ENCODE peak calls at places on chromosomes 2 and 18, in six cellular contexts. One of them, this sample, is unnamed.

GRCh38 chr2:2689313-2689712 is 358.2 kb upstream of the MYT1L start:
- DNase-seq in WTC11: no peak
- DNase-seq in lower lobe of right lung: no peak
- DNase-seq in PC-9: no peak
- DNase-seq in endothelial cell: no peak
- DNase-seq in psoas muscle: no peak
- DNase-seq in this sample: no peak

GRCh38 chr2:113937501-113937900 is 47.6 kb downstream of the ACTR3 start:
- DNase-seq in psoas muscle: no peak
- DNase-seq in endothelial cell: no peak
- DNase-seq in lower lobe of right lung: no peak
- DNase-seq in WTC11: no peak
- DNase-seq in PC-9: no peak
- DNase-seq in this sample: no peak

GRCh38 chr2:96205238-96205637 is 3.4 kb downstream of the STARD7 start:
- DNase-seq in endothelial cell: no peak
- DNase-seq in psoas muscle: no peak
- DNase-seq in WTC11: no peak
- DNase-seq in PC-9: peak
- DNase-seq in lower lobe of right lung: no peak
- DNase-seq in this sample: no peak

GRCh38 chr18:37429768-37430167 is 135.8 kb downstream of the CELF4 start:
- DNase-seq in PC-9: no peak
- DNase-seq in psoas muscle: no peak
- DNase-seq in endothelial cell: no peak
- DNase-seq in lower lobe of right lung: no peak
- DNase-seq in WTC11: no peak
- DNase-seq in this sample: no peak

GRCh38 chr2:234427081-234428058 is 69.5 kb downstream of the ARL4C start:
- DNase-seq in psoas muscle: no peak
- DNase-seq in lower lobe of right lung: no peak
- DNase-seq in WTC11: peak
- DNase-seq in PC-9: peak
- DNase-seq in endothelial cell: peak
- DNase-seq in this sample: no peak

GRCh38 chr2:54942373-54942772 is 107.9 kb downstream of the RTN4 start:
- DNase-seq in PC-9: no peak
- DNase-seq in lower lobe of right lung: no peak
- DNase-seq in psoas muscle: no peak
- DNase-seq in endothelial cell: no peak
- DNase-seq in WTC11: no peak
- DNase-seq in this sample: no peak

GRCh38 chr2:25867389-25868003 is 10.8 kb downstream of the ASXL2 start:
- DNase-seq in psoas muscle: no peak
- DNase-seq in PC-9: no peak
- DNase-seq in endothelial cell: no peak
- DNase-seq in lower lobe of right lung: no peak
- DNase-seq in WTC11: no peak
- DNase-seq in this sample: no peak

GRCh38 chr2:198073253-198073652 is 268.9 kb downstream of the PLCL1 start:
- DNase-seq in psoas muscle: no peak
- DNase-seq in PC-9: no peak
- DNase-seq in lower lobe of right lung: no peak
- DNase-seq in endothelial cell: no peak
- DNase-seq in WTC11: no peak
- DNase-seq in this sample: no peak

GRCh38 chr2:67880291-67880761 is 182.5 kb downstream of the C1D start:
- DNase-seq in PC-9: no peak
- DNase-seq in lower lobe of right lung: no peak
- DNase-seq in psoas muscle: no peak
- DNase-seq in endothelial cell: no peak
- DNase-seq in WTC11: no peak
- DNase-seq in this sample: no peak

DNA sequence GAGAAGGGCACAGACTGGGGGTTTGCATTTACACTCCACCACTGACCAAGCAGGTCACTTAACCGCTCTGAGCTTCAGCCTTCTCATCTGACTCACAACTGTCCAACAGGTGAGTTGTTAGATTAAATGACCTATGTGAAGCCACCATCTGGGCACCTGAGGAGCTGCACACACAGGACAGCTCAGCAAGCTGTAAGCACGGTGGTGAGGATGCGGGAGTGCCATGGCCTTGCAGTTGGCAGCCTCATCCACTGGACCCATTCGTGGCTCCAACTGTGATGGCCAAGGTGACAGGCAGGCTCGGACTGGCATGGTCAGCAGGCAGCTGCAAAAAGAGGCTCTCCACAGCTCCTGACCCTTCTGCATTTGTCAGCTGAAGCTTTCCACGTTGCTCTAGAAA is 23.3 kb upstream of the AMMECR1L start:
- DNase-seq in endothelial cell: no peak
- DNase-seq in psoas muscle: no peak
- DNase-seq in PC-9: peak
- DNase-seq in lower lobe of right lung: no peak
- DNase-seq in WTC11: no peak
- DNase-seq in this sample: no peak
- TF ChIP-seq CTCF in endothelial cell: no peak
- TF ChIP-seq CTCF in psoas muscle: no peak
- TF ChIP-seq CTCF in PC-9: peak
- TF ChIP-seq CTCF in lower lobe of right lung: no peak
- TF ChIP-seq CTCF in WTC11: no peak
- TF ChIP-seq CTCF in this sample: no peak

GRCh38 chr2:232896700-232897385 is 26.8 kb downstream of the SNORC start:
- DNase-seq in endothelial cell: no peak
- DNase-seq in psoas muscle: no peak
- DNase-seq in WTC11: no peak
- DNase-seq in lower lobe of right lung: no peak
- DNase-seq in PC-9: no peak
- DNase-seq in this sample: no peak
- TF ChIP-seq CTCF in endothelial cell: no peak
- TF ChIP-seq CTCF in psoas muscle: no peak
- TF ChIP-seq CTCF in WTC11: no peak
- TF ChIP-seq CTCF in lower lobe of right lung: no peak
- TF ChIP-seq CTCF in PC-9: no peak
- TF ChIP-seq CTCF in this sample: no peak

GRCh38 chr2:172564376-172564775 is 8.5 kb downstream of the PDK1 start:
- DNase-seq in WTC11: no peak
- DNase-seq in PC-9: no peak
- DNase-seq in lower lobe of right lung: no peak
- DNase-seq in psoas muscle: no peak
- DNase-seq in endothelial cell: no peak
- DNase-seq in this sample: no peak

GRCh38 chr2:172558372-172558771 is 2.5 kb downstream of the PDK1 start:
- DNase-seq in endothelial cell: no peak
- DNase-seq in lower lobe of right lung: no peak
- DNase-seq in PC-9: no peak
- DNase-seq in WTC11: no peak
- DNase-seq in psoas muscle: no peak
- DNase-seq in this sample: no peak

GRCh38 chr2:172560721-172561120 is 4.8 kb downstream of the PDK1 start:
- DNase-seq in PC-9: no peak
- DNase-seq in endothelial cell: no peak
- DNase-seq in psoas muscle: no peak
- DNase-seq in lower lobe of right lung: no peak
- DNase-seq in WTC11: no peak
- DNase-seq in this sample: no peak

GRCh38 chr2:172562298-172562697 is 6.4 kb downstream of the PDK1 start:
- DNase-seq in lower lobe of right lung: no peak
- DNase-seq in WTC11: no peak
- DNase-seq in endothelial cell: no peak
- DNase-seq in PC-9: no peak
- DNase-seq in psoas muscle: no peak
- DNase-seq in this sample: no peak

GRCh38 chr2:172561270-172561669 is 5.4 kb downstream of the PDK1 start:
- DNase-seq in endothelial cell: no peak
- DNase-seq in psoas muscle: no peak
- DNase-seq in PC-9: no peak
- DNase-seq in lower lobe of right lung: no peak
- DNase-seq in WTC11: no peak
- DNase-seq in this sample: no peak
- TF ChIP-seq CTCF in endothelial cell: no peak
- TF ChIP-seq CTCF in psoas muscle: no peak
- TF ChIP-seq CTCF in PC-9: no peak
- TF ChIP-seq CTCF in lower lobe of right lung: no peak
- TF ChIP-seq CTCF in WTC11: no peak
- TF ChIP-seq CTCF in this sample: no peak

GRCh38 chr2:130349174-130349573 is 6.5 kb downstream of the IMP4 start:
- DNase-seq in psoas muscle: no peak
- DNase-seq in endothelial cell: no peak
- DNase-seq in WTC11: no peak
- DNase-seq in lower lobe of right lung: no peak
- DNase-seq in PC-9: no peak
- DNase-seq in this sample: no peak

GRCh38 chr2:130352229-130352628 is 3.6 kb upstream of the PTPN18 start:
- DNase-seq in WTC11: no peak
- DNase-seq in psoas muscle: no peak
- DNase-seq in endothelial cell: no peak
- DNase-seq in PC-9: no peak
- DNase-seq in lower lobe of right lung: no peak
- DNase-seq in this sample: no peak

GRCh38 chr2:130353291-130354134 is 2.3 kb upstream of the PTPN18 start:
- DNase-seq in WTC11: no peak
- DNase-seq in endothelial cell: no peak
- DNase-seq in PC-9: no peak
- DNase-seq in psoas muscle: no peak
- DNase-seq in lower lobe of right lung: no peak
- DNase-seq in this sample: peak

GRCh38 chr2:130354135-130354420 is 1.8 kb upstream of the PTPN18 start:
- DNase-seq in lower lobe of right lung: no peak
- DNase-seq in WTC11: no peak
- DNase-seq in PC-9: no peak
- DNase-seq in psoas muscle: no peak
- DNase-seq in endothelial cell: no peak
- DNase-seq in this sample: no peak

GRCh38 chr2:130351495-130352125 is 4.2 kb upstream of the PTPN18 start:
- DNase-seq in lower lobe of right lung: no peak
- DNase-seq in WTC11: no peak
- DNase-seq in endothelial cell: no peak
- DNase-seq in PC-9: no peak
- DNase-seq in psoas muscle: no peak
- DNase-seq in this sample: peak
- TF ChIP-seq CTCF in lower lobe of right lung: no peak
- TF ChIP-seq CTCF in WTC11: no peak
- TF ChIP-seq CTCF in endothelial cell: no peak
- TF ChIP-seq CTCF in PC-9: no peak
- TF ChIP-seq CTCF in psoas muscle: no peak
- TF ChIP-seq CTCF in this sample: peak

GRCh38 chr2:205566556-205567061 is 115.7 kb upstream of the NRP2 start:
- DNase-seq in endothelial cell: no peak
- DNase-seq in WTC11: no peak
- DNase-seq in PC-9: no peak
- DNase-seq in lower lobe of right lung: no peak
- DNase-seq in psoas muscle: no peak
- DNase-seq in this sample: no peak

GRCh38 chr2:205563646-205564045 is 118.7 kb upstream of the NRP2 start:
- DNase-seq in endothelial cell: peak
- DNase-seq in lower lobe of right lung: peak
- DNase-seq in WTC11: peak
- DNase-seq in psoas muscle: no peak
- DNase-seq in PC-9: no peak
- DNase-seq in this sample: peak

GRCh38 chr2:205568620-205569019 is 113.7 kb upstream of the NRP2 start:
- DNase-seq in psoas muscle: no peak
- DNase-seq in WTC11: no peak
- DNase-seq in PC-9: peak
- DNase-seq in lower lobe of right lung: no peak
- DNase-seq in endothelial cell: no peak
- DNase-seq in this sample: no peak

GRCh38 chr2:205570641-205571040 is 111.7 kb upstream of the NRP2 start:
- DNase-seq in PC-9: no peak
- DNase-seq in endothelial cell: no peak
- DNase-seq in lower lobe of right lung: no peak
- DNase-seq in psoas muscle: no peak
- DNase-seq in WTC11: no peak
- DNase-seq in this sample: no peak

GRCh38 chr2:205564761-205565160 is 117.5 kb upstream of the NRP2 start:
- DNase-seq in lower lobe of right lung: no peak
- DNase-seq in psoas muscle: no peak
- DNase-seq in endothelial cell: no peak
- DNase-seq in WTC11: no peak
- DNase-seq in PC-9: no peak
- DNase-seq in this sample: no peak
- TF ChIP-seq CTCF in lower lobe of right lung: no peak
- TF ChIP-seq CTCF in psoas muscle: no peak
- TF ChIP-seq CTCF in endothelial cell: peak
- TF ChIP-seq CTCF in WTC11: no peak
- TF ChIP-seq CTCF in PC-9: no peak
- TF ChIP-seq CTCF in this sample: peak

GRCh38 chr2:40037303-40037702 is 258.2 kb upstream of the THUMPD2 start:
- DNase-seq in PC-9: no peak
- DNase-seq in WTC11: no peak
- DNase-seq in lower lobe of right lung: peak
- DNase-seq in endothelial cell: no peak
- DNase-seq in psoas muscle: no peak
- DNase-seq in this sample: no peak

GRCh38 chr2:40038646-40039045 is 259.6 kb upstream of the THUMPD2 start:
- DNase-seq in PC-9: no peak
- DNase-seq in WTC11: no peak
- DNase-seq in endothelial cell: no peak
- DNase-seq in lower lobe of right lung: no peak
- DNase-seq in psoas muscle: no peak
- DNase-seq in this sample: no peak

GRCh38 chr2:40041983-40042382 is 262.9 kb upstream of the THUMPD2 start:
- DNase-seq in lower lobe of right lung: no peak
- DNase-seq in endothelial cell: no peak
- DNase-seq in psoas muscle: no peak
- DNase-seq in WTC11: no peak
- DNase-seq in PC-9: no peak
- DNase-seq in this sample: no peak

GRCh38 chr2:40036241-40036640 is 257.2 kb upstream of the THUMPD2 start:
- DNase-seq in PC-9: no peak
- DNase-seq in WTC11: no peak
- DNase-seq in lower lobe of right lung: no peak
- DNase-seq in endothelial cell: no peak
- DNase-seq in psoas muscle: no peak
- DNase-seq in this sample: no peak

GRCh38 chr2:40039543-40039942 is 260.5 kb upstream of the THUMPD2 start:
- DNase-seq in PC-9: no peak
- DNase-seq in WTC11: no peak
- DNase-seq in lower lobe of right lung: no peak
- DNase-seq in endothelial cell: no peak
- DNase-seq in psoas muscle: no peak
- DNase-seq in this sample: no peak
- TF ChIP-seq CTCF in PC-9: no peak
- TF ChIP-seq CTCF in WTC11: no peak
- TF ChIP-seq CTCF in lower lobe of right lung: no peak
- TF ChIP-seq CTCF in endothelial cell: no peak
- TF ChIP-seq CTCF in psoas muscle: no peak
- TF ChIP-seq CTCF in this sample: no peak

This sample was measured in glutamatergic neuron.